ENCODE peak calls at places on chromosomes 11 and 22, in eight cellular contexts. One of them, this sample, is unnamed.

GRCh38 chr22:46848227-46848626 is 85.8 kb downstream of the TBC1D22A start:
- DNase-seq in WERI-Rb-1: no peak
- DNase-seq in stimulated activated CD4-positive, alpha-beta T cell treated with anti-CD3 and anti-CD28 coated beads, TNF-alpha, amount 100 ng/mL, for 1 hour: no peak
- DNase-seq in PC-3: peak; percentile 68
- DNase-seq in fibroblast of mammary gland: peak; percentile 18
- DNase-seq in PC-9: no peak
- DNase-seq in endothelial cell: no peak
- DNase-seq in dermis microvascular lymphatic vessel endothelial cell: no peak
- DNase-seq in this sample: peak; percentile 5

GRCh38 chr22:35476341-35476740 is 64.3 kb upstream of the RASD2 start:
- DNase-seq in PC-3: no peak
- DNase-seq in fibroblast of mammary gland: no peak
- DNase-seq in dermis microvascular lymphatic vessel endothelial cell: no peak
- DNase-seq in WERI-Rb-1: no peak
- DNase-seq in stimulated activated CD4-positive, alpha-beta T cell treated with anti-CD3 and anti-CD28 coated beads, TNF-alpha, amount 100 ng/mL, for 1 hour: no peak
- DNase-seq in endothelial cell: no peak
- DNase-seq in PC-9: peak; percentile 15
- DNase-seq in this sample: no peak

GRCh38 chr22:37519268-37520195 is at the start of gene CARD10:
- DNase-seq in endothelial cell: peak; percentile 65
- DNase-seq in fibroblast of mammary gland: no peak
- DNase-seq in dermis microvascular lymphatic vessel endothelial cell: peak; percentile 73
- DNase-seq in WERI-Rb-1: peak; percentile 32
- DNase-seq in stimulated activated CD4-positive, alpha-beta T cell treated with anti-CD3 and anti-CD28 coated beads, TNF-alpha, amount 100 ng/mL, for 1 hour: no peak
- DNase-seq in PC-9: peak; percentile 74
- DNase-seq in PC-3: peak; percentile 51
- DNase-seq in this sample: no peak

GRCh38 chr11:117458275-117459120 is 130.8 kb downstream of the CEP164 start:
- DNase-seq in fibroblast of mammary gland: no peak
- DNase-seq in PC-9: no peak
- DNase-seq in endothelial cell: no peak
- DNase-seq in stimulated activated CD4-positive, alpha-beta T cell treated with anti-CD3 and anti-CD28 coated beads, TNF-alpha, amount 100 ng/mL, for 1 hour: no peak
- DNase-seq in PC-3: no peak
- DNase-seq in WERI-Rb-1: peak; percentile 47
- DNase-seq in dermis microvascular lymphatic vessel endothelial cell: no peak
- DNase-seq in this sample: no peak

GRCh38 chr11:67482275-67482735 is 521 bp upstream of the AIP start:
- DNase-seq in WERI-Rb-1: no peak
- DNase-seq in endothelial cell: no peak
- DNase-seq in dermis microvascular lymphatic vessel endothelial cell: no peak
- DNase-seq in PC-3: no peak
- DNase-seq in fibroblast of mammary gland: no peak
- DNase-seq in stimulated activated CD4-positive, alpha-beta T cell treated with anti-CD3 and anti-CD28 coated beads, TNF-alpha, amount 100 ng/mL, for 1 hour: no peak
- DNase-seq in PC-9: no peak
- DNase-seq in this sample: no peak

GRCh38 chr22:28563636-28564035 is 116.0 kb downstream of the TTC28 start:
- DNase-seq in PC-9: no peak
- DNase-seq in stimulated activated CD4-positive, alpha-beta T cell treated with anti-CD3 and anti-CD28 coated beads, TNF-alpha, amount 100 ng/mL, for 1 hour: no peak
- DNase-seq in endothelial cell: no peak
- DNase-seq in dermis microvascular lymphatic vessel endothelial cell: no peak
- DNase-seq in fibroblast of mammary gland: no peak
- DNase-seq in PC-3: no peak
- DNase-seq in WERI-Rb-1: no peak
- DNase-seq in this sample: no peak

GRCh38 chr11:102279641-102280170 is 37.6 kb upstream of the BIRC3 start:
- DNase-seq in dermis microvascular lymphatic vessel endothelial cell: peak; percentile 31
- DNase-seq in WERI-Rb-1: no peak
- DNase-seq in PC-9: no peak
- DNase-seq in stimulated activated CD4-positive, alpha-beta T cell treated with anti-CD3 and anti-CD28 coated beads, TNF-alpha, amount 100 ng/mL, for 1 hour: no peak
- DNase-seq in endothelial cell: no peak
- DNase-seq in fibroblast of mammary gland: peak; percentile 68
- DNase-seq in PC-3: peak; percentile 63
- DNase-seq in this sample: no peak

GRCh38 chr11:47499614-47500013 is 50.7 kb upstream of the RAPSN start:
- DNase-seq in dermis microvascular lymphatic vessel endothelial cell: no peak
- DNase-seq in fibroblast of mammary gland: no peak
- DNase-seq in PC-3: no peak
- DNase-seq in endothelial cell: no peak
- DNase-seq in PC-9: no peak
- DNase-seq in WERI-Rb-1: no peak
- DNase-seq in stimulated activated CD4-positive, alpha-beta T cell treated with anti-CD3 and anti-CD28 coated beads, TNF-alpha, amount 100 ng/mL, for 1 hour: no peak
- DNase-seq in this sample: no peak

GRCh38 chr11:132301900-132302299 is 931.5 kb downstream of the NTM start:
- DNase-seq in dermis microvascular lymphatic vessel endothelial cell: no peak
- DNase-seq in WERI-Rb-1: no peak
- DNase-seq in stimulated activated CD4-positive, alpha-beta T cell treated with anti-CD3 and anti-CD28 coated beads, TNF-alpha, amount 100 ng/mL, for 1 hour: no peak
- DNase-seq in PC-9: no peak
- DNase-seq in PC-3: no peak
- DNase-seq in endothelial cell: no peak
- DNase-seq in fibroblast of mammary gland: no peak
- DNase-seq in this sample: no peak

GRCh38 chr11:108915666-108916065 is 250.8 kb downstream of the DDX10 start:
- DNase-seq in PC-3: no peak
- DNase-seq in PC-9: no peak
- DNase-seq in WERI-Rb-1: no peak
- DNase-seq in fibroblast of mammary gland: no peak
- DNase-seq in stimulated activated CD4-positive, alpha-beta T cell treated with anti-CD3 and anti-CD28 coated beads, TNF-alpha, amount 100 ng/mL, for 1 hour: no peak
- DNase-seq in dermis microvascular lymphatic vessel endothelial cell: no peak
- DNase-seq in endothelial cell: no peak
- DNase-seq in this sample: no peak

GRCh38 chr11:46692450-46692849 is 8.0 kb downstream of the ARHGAP1 start:
- DNase-seq in stimulated activated CD4-positive, alpha-beta T cell treated with anti-CD3 and anti-CD28 coated beads, TNF-alpha, amount 100 ng/mL, for 1 hour: no peak
- DNase-seq in endothelial cell: no peak
- DNase-seq in fibroblast of mammary gland: no peak
- DNase-seq in dermis microvascular lymphatic vessel endothelial cell: no peak
- DNase-seq in PC-9: no peak
- DNase-seq in WERI-Rb-1: no peak
- DNase-seq in PC-3: no peak
- DNase-seq in this sample: no peak

GRCh38 chr11:116457336-116458007 is 315.3 kb downstream of the BUD13 start:
- DNase-seq in WERI-Rb-1: peak; percentile 94
- DNase-seq in stimulated activated CD4-positive, alpha-beta T cell treated with anti-CD3 and anti-CD28 coated beads, TNF-alpha, amount 100 ng/mL, for 1 hour: no peak
- DNase-seq in fibroblast of mammary gland: no peak
- DNase-seq in dermis microvascular lymphatic vessel endothelial cell: no peak
- DNase-seq in endothelial cell: no peak
- DNase-seq in PC-9: no peak
- DNase-seq in PC-3: no peak
- DNase-seq in this sample: peak; percentile 74

GRCh38 chr11:18765554-18765953 is 26.0 kb downstream of the PTPN5 start:
- DNase-seq in PC-3: no peak
- DNase-seq in dermis microvascular lymphatic vessel endothelial cell: no peak
- DNase-seq in stimulated activated CD4-positive, alpha-beta T cell treated with anti-CD3 and anti-CD28 coated beads, TNF-alpha, amount 100 ng/mL, for 1 hour: no peak
- DNase-seq in fibroblast of mammary gland: peak; percentile 44
- DNase-seq in WERI-Rb-1: no peak
- DNase-seq in PC-9: no peak
- DNase-seq in endothelial cell: no peak
- DNase-seq in this sample: no peak